ENCODE peak calls at places on chromosomes 4 and X, in four cellular contexts. One of them, this sample, is unnamed.

GRCh38 chr4:175953960-175954521 is 111.6 kb upstream of the WDR17 start:
- DNase-seq in uterus: no peak
- DNase-seq in foreskin fibroblast: no peak
- DNase-seq in DMS153: no peak
- DNase-seq in this sample: no peak

GRCh38 chr4:138405439-138405838 is 163.3 kb upstream of the SLC7A11 start:
- DNase-seq in uterus: no peak
- DNase-seq in foreskin fibroblast: no peak
- DNase-seq in DMS153: no peak
- DNase-seq in this sample: no peak

GRCh38 chr4:77586953-77587383 is 18.7 kb upstream of the CXCL13 start:
- DNase-seq in uterus: no peak
- DNase-seq in foreskin fibroblast: no peak
- DNase-seq in DMS153: no peak
- DNase-seq in this sample: no peak

GRCh38 chr4:173448919-173449641 is 50.2 kb upstream of the SCRG1 start:
- DNase-seq in uterus: no peak
- DNase-seq in foreskin fibroblast: no peak
- DNase-seq in DMS153: peak; percentile 45
- DNase-seq in this sample: no peak

GRCh38 chr4:173365359-173365996 is 5.3 kb upstream of the SAP30 start:
- DNase-seq in uterus: no peak
- DNase-seq in foreskin fibroblast: no peak
- DNase-seq in DMS153: no peak
- DNase-seq in this sample: no peak

GRCh38 chr4:16820304-16820703 is 78.1 kb downstream of the LDB2 start:
- DNase-seq in uterus: no peak
- DNase-seq in foreskin fibroblast: no peak
- DNase-seq in DMS153: no peak
- DNase-seq in this sample: no peak

GRCh38 chr4:38141808-38142500 is 181.8 kb downstream of the PTTG2 start:
- DNase-seq in uterus: no peak
- DNase-seq in foreskin fibroblast: peak; percentile 39
- DNase-seq in DMS153: no peak
- DNase-seq in this sample: peak; percentile 65

GRCh38 chrX:136847874-136848273 is 32.7 kb downstream of the RBMX start:
- DNase-seq in uterus: no peak
- DNase-seq in foreskin fibroblast: no peak
- DNase-seq in DMS153: no peak
- DNase-seq in this sample: peak; percentile 10

GRCh38 chr4:2217726-2218125 is 24.2 kb downstream of the HAUS3 start:
- DNase-seq in uterus: no peak
- DNase-seq in foreskin fibroblast: no peak
- DNase-seq in DMS153: no peak
- DNase-seq in this sample: no peak

GRCh38 chrX:17520206-17520605 is 145.2 kb downstream of the NHS start:
- DNase-seq in uterus: no peak
- DNase-seq in foreskin fibroblast: no peak
- DNase-seq in DMS153: no peak
- DNase-seq in this sample: no peak

This sample was measured in AG08396.